ENCODE peak calls at places on chromosomes 7 and 10, in four cellular contexts. J is A549, E is endothelial cell of umbilical vein, N is transverse colon. F is an unnamed sample.

GRCh38 chr10:109067051-109067450 is 856.3 kb downstream of the XPNPEP1 start:
- DNase-seq in J (no peak), E (no peak), N (no peak), F (no peak)

GRCh38 chr7:117731455-117731854 is 141.8 kb downstream of the CTTNBP2 start:
- DNase-seq in J (peak; percentile 17), E (no peak), N (no peak), F (no peak)

GRCh38 chr10:95049919-95050318 is 19.4 kb downstream of the CYP2C8 start:
- DNase-seq in J (no peak), E (no peak), N (no peak), F (no peak)

GRCh38 chr10:103273026-103273425 is 3.9 kb upstream of the INA start:
- DNase-seq in J (peak; percentile 90), E (peak; percentile 71), N (no peak), F (no peak)

GRCh38 chr7:99106411-99106810 is 37.5 kb downstream of the SMURF1 start:
- DNase-seq in J (no peak), E (no peak), N (no peak), F (no peak)

GRCh38 chr10:34739915-34740314 is 75.2 kb downstream of the PARD3 start:
- DNase-seq in J (no peak), E (peak; percentile 82), N (peak; percentile 39), F (peak; percentile 76)

GRCh38 chr7:129610709-129611245 is 743 bp upstream of the NRF1 start:
- DNase-seq in J (no peak), E (no peak), N (no peak), F (no peak)

GRCh38 chr7:148501707-148502139 is 88.8 kb upstream of the C7orf33 start:
- DNase-seq in J (no peak), E (no peak), N (peak; percentile 40), F (no peak)

GRCh38 chr7:82166666-82167065 is 276.9 kb downstream of the CACNA2D1 start:
- DNase-seq in J (no peak), E (no peak), N (no peak), F (no peak)

GRCh38 chr7:2930310-2931033 is 86.4 kb upstream of the GNA12 start:
- DNase-seq in J (no peak), E (no peak), N (no peak), F (no peak)

GRCh38 chr10:122588381-122588780 is 27.8 kb downstream of the DMBT1 start:
- DNase-seq in J (no peak), E (no peak), N (no peak), F (no peak)

GRCh38 chr10:12622691-12623090 is 273.3 kb downstream of the CAMK1D start:
- DNase-seq in J (no peak), E (no peak), N (no peak), F (no peak)

GRCh38 chr7:87797798-87798403 is 78.3 kb downstream of the SLC25A40 start:
- DNase-seq in J (peak; percentile 62), E (peak; percentile 73), N (no peak), F (no peak)

GRCh38 chr10:86803156-86803555 is 46.7 kb downstream of the BMPR1A start:
- DNase-seq in J (no peak), E (no peak), N (no peak), F (no peak)

GRCh38 chr10:23361665-23362064 is 17.1 kb upstream of the C10orf67 start:
- DNase-seq in J (no peak), E (no peak), N (no peak), F (no peak)

GRCh38 chr7:54880326-54880989 is 121.4 kb upstream of the SEC61G start:
- DNase-seq in J (peak; percentile 38), E (no peak), N (peak; percentile 75), F (no peak)

GRCh38 chr10:97466755-97467154 is 20.8 kb downstream of the ZDHHC16 start:
- DNase-seq in J (no peak), E (no peak), N (no peak), F (no peak)

GRCh38 chr10:73857446-73857845 is 16.9 kb downstream of the CAMK2G start:
- DNase-seq in J (no peak), E (no peak), N (no peak), F (no peak)

GRCh38 chr10:1127629-1128028 is 71.4 kb downstream of the WDR37 start:
- DNase-seq in J (no peak), E (no peak), N (no peak), F (no peak)

GRCh38 chr7:873367-874002 is 2.9 kb upstream of the GET4 start:
- DNase-seq in J (peak; percentile 90), E (peak; percentile 92), N (peak; percentile 87), F (peak; percentile 83)

GRCh38 chr10:122435212-122435827 is 19.1 kb upstream of the ARMS2 start:
- DNase-seq in J (peak; percentile 48), E (peak; percentile 64), N (no peak), F (no peak)

GRCh38 chr7:50724526-50725520 is 57.9 kb downstream of the GRB10 start:
- DNase-seq in J (no peak), E (peak; percentile 42), N (no peak), F (no peak)

GRCh38 chr7:44372560-44373417 is 47.4 kb upstream of the CAMK2B start:
- DNase-seq in J (peak; percentile 38), E (no peak), N (no peak), F (no peak)

GRCh38 chr7:24728121-24728500 is 29.2 kb downstream of the GSDME start:
- DNase-seq in J (no peak), E (no peak), N (no peak), F (no peak)

GRCh38 chr10:68208424-68209042 is 23.4 kb downstream of the ATOH7 start:
- DNase-seq in J (peak; percentile 90), E (peak; percentile 82), N (peak; percentile 71), F (peak; percentile 52)

GRCh38 chr10:30788307-30788706 is 158.8 kb upstream of the LYZL2 start:
- DNase-seq in J (no peak), E (peak; percentile 72), N (no peak), F (no peak)

GRCh38 chr10:108410231-108410630 is 1245.7 kb upstream of the SORCS1 start:
- DNase-seq in J (no peak), E (no peak), N (no peak), F (no peak)

GRCh38 chr10:109783286-109783685 is 140.0 kb downstream of the XPNPEP1 start:
- DNase-seq in J (no peak), E (no peak), N (no peak), F (no peak)

GRCh38 chr7:27156508-27156898 is at the start of gene HOXA7:
- DNase-seq in J (peak; percentile 73), E (peak; percentile 88), N (peak; percentile 75), F (no peak)

GRCh38 chr7:95840953-95841950 is 68.9 kb downstream of the DYNC1I1 start:
- DNase-seq in J (peak; percentile 18), E (no peak), N (no peak), F (no peak)

GRCh38 chr7:140698477-140698876 is 2.0 kb downstream of the NDUFB2 start:
- DNase-seq in J (no peak), E (no peak), N (no peak), F (no peak)
- H3K4me3 ChIP-seq in J (peak overlapping the region; percentile 77), E (no peak overlapping the region), N (no peak overlapping the region), F (no peak overlapping the region)

GRCh38 chr7:120950539-120951308 is at the start of gene ING3:
- DNase-seq in J (peak; percentile 97), E (peak; percentile 98), N (peak; percentile 98), F (peak; percentile 95)
- TF ChIP-seq POLR2A in J (peak; percentile 42), E (peak; percentile 82), N (peak; percentile 57), F (peak; percentile 62)

DNA sequence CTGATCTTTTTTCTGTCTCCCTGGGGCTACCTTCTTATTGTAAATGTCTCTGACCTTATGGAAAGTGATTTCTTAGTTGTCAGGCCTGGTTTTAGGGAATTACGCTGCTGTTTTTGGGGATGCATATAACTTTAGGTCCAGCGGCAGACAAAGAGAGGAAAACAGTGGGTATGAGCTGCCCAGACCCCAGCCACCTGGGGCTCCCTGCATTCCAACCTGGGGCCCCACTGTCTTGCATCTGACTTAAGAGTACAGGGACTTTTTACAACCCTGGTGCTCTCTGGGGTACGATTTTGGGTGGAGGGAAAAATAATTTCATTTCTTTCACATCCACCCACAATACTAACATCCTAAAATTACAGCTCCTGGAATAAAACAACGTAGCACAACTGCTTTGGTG is 119.4 kb downstream of the PRPF18 start:
- DNase-seq in J (no peak), E (no peak), N (no peak), F (no peak)
- H3K4me3 ChIP-seq in J (no peak overlapping the region), E (no peak overlapping the region), N (peak overlapping the region; percentile 64), F (no peak overlapping the region)

GRCh38 chr10:58266826-58267712 is 625 bp downstream of the IPMK start:
- DNase-seq in J (peak; percentile 51), E (peak; percentile 69), N (peak; percentile 69), F (peak; percentile 58)

GRCh38 chr10:58268946-58269831 is at the start of gene CISD1:
- DNase-seq in J (peak; percentile 100), E (peak; percentile 99), N (peak; percentile 97), F (peak; percentile 97)

GRCh38 chr10:58266003-58266825 is 1.5 kb downstream of the IPMK start:
- DNase-seq in J (peak; percentile 46), E (peak; percentile 56), N (no peak), F (no peak)

GRCh38 chr10:58268454-58268945 is 462 bp upstream of the CISD1 start:
- DNase-seq in J (no peak), E (no peak), N (no peak), F (no peak)

DNA sequence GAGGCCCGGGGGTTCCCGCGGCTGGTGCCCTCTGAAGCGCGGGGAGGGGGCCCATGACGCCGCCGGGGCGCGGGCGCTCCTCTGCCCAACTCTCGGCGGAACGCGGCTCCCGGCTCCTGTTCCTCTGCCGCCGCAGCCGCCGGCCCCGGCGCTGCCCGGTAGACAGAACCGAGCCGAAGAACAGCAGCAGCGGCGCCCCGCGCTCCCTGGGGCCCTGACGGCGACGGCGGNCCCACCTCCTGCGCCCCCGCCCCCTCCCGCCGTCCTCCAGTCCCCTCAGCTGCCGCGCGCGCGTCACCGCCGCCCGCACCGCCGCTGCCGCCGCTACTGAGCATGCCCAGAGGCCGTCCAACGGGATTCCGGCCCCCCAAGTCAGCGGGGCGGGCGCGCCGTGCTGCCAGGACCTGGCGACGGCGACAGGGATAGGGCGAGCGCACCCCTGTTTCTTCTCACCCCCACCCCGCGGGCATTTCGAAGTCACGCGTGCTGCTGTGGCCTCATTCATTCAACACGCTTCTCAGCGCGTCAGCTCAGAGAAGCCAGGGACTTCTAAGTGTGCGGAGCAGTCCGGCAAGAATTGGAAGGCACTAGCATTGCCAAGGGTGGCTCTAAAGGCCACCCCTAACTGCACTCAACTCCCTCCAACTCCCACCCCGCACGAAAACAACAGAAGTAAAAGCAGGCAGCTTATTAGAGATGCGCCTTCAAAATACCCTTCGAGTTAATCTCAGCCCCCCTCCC is at the start of gene IPMK:
- DNase-seq in J (peak; percentile 93), E (peak; percentile 95), N (peak; percentile 97), F (peak; percentile 92)
- TF ChIP-seq POLR2A in J (peak; percentile 40), E (peak; percentile 42), N (peak; percentile 81), F (peak; percentile 42)

DNA sequence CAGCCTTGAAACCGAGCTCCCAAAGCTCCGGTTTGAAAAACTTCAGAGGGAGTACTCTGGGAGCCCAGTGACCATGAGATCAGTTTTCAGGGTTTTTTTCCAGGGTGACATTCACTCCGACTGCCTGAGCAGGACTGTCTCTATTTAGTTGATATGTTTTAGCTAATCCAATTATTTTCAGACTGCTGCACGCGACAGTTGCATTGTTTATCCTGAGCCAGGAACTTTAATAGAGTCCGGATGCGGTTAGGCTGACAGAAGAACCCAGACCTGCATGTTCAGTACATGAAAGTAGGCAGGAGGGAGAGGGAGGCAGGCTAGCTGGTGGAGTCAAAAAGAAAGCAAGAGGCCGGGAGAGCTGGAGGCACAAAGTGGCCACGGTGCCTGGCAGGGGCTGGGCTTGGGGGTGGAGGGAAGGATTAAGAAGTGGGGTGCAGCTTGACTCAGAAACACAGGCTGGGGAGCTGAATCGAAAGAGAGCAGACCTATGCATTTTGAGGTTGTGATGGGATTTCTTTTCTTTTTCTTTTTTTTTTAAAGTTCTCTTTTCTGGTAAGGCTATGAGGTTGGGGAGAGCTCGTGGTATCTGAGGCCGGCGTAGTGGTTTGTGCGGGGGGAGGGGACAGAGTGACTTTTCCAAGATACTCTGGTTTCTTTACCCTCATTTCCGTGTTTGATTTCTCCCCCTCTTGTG is 5.7 kb downstream of the GATA3 start:
- DNase-seq in J (no peak), E (peak; percentile 78), N (no peak), F (no peak)
- H3K4me3 ChIP-seq in J (no peak overlapping the region), E (peak overlapping the region; percentile 4), N (peak overlapping the region; percentile 8), F (no peak overlapping the region)

GRCh38 chr7:92527300-92528187 is 776 bp downstream of the PEX1 start:
- DNase-seq in J (peak; percentile 65), E (peak; percentile 72), N (peak; percentile 56), F (no peak)
- TF ChIP-seq POLR2A in J (no peak), E (no peak), N (peak; percentile 3), F (no peak)

F was measured in ovary.